ENCODE peak calls at places on chromosomes 13 and 19, in eight cellular contexts. H is AG10803; Y is lower lobe of right lung; X is colonic mucosa; Z is CD8-positive, alpha-beta T cell; N is fibroblast of lung; P is A549; O is upper lobe of right lung. Q is an unnamed sample.

GRCh38 chr19:3057275-3057714 is 5.0 kb downstream of the TLE5 start:
- DNase-seq in H (peak), Y (peak), X (peak), Z (no peak), N (peak), P (peak), O (peak), Q (no peak)

GRCh38 chr13:42110410-42111155 is 62.1 kb downstream of the DGKH start:
- DNase-seq in H (peak), Y (no peak), X (peak), Z (no peak), N (peak), P (peak), O (no peak), Q (peak)

GRCh38 chr13:47397739-47398138 is 500.9 kb upstream of the HTR2A start:
- DNase-seq in H (no peak), Y (no peak), X (no peak), Z (no peak), N (peak), P (no peak), O (no peak), Q (no peak)

GRCh38 chr19:41914906-41915247 is 13.4 kb downstream of the ERFL start:
- DNase-seq in H (no peak), Y (no peak), X (no peak), Z (no peak), N (no peak), P (no peak), O (no peak), Q (no peak)

GRCh38 chr13:50400035-50400726 is 384.9 kb downstream of the KCNRG start:
- DNase-seq in H (no peak), Y (no peak), X (no peak), Z (no peak), N (peak), P (no peak), O (no peak), Q (no peak)

GRCh38 chr19:46297700-46298476 is 1.0 kb downstream of the HIF3A start:
- DNase-seq in H (no peak), Y (peak), X (peak), Z (no peak), N (peak), P (no peak), O (peak), Q (no peak)

GRCh38 chr13:33322474-33322827 is 36.9 kb upstream of the STARD13 start:
- DNase-seq in H (peak), Y (no peak), X (no peak), Z (no peak), N (peak), P (no peak), O (no peak), Q (no peak)

GRCh38 chr13:46687810-46688209 is 109.2 kb downstream of the ESD start:
- DNase-seq in H (no peak), Y (no peak), X (no peak), Z (no peak), N (peak), P (peak), O (no peak), Q (no peak)

GRCh38 chr13:81602236-81602635 is 1261.3 kb upstream of the SPRY2 start:
- DNase-seq in H (no peak), Y (no peak), X (no peak), Z (no peak), N (no peak), P (no peak), O (no peak), Q (no peak)

GRCh38 chr19:30317403-30317802 is 54.8 kb upstream of the ZNF536 start:
- DNase-seq in H (no peak), Y (no peak), X (no peak), Z (no peak), N (no peak), P (no peak), O (no peak), Q (no peak)

GRCh38 chr19:57903298-57904174 is 12.9 kb downstream of the ZNF417 start:
- DNase-seq in H (peak), Y (no peak), X (no peak), Z (no peak), N (peak), P (peak), O (no peak), Q (no peak)

GRCh38 chr13:77353980-77354379 is 27.1 kb upstream of the MYCBP2 start:
- DNase-seq in H (no peak), Y (no peak), X (no peak), Z (no peak), N (no peak), P (no peak), O (no peak), Q (no peak)

GRCh38 chr13:68304287-68304893 is 1074.3 kb upstream of the PCDH9 start:
- DNase-seq in H (no peak), Y (no peak), X (no peak), Z (no peak), N (peak), P (peak), O (no peak), Q (no peak)

GRCh38 chr19:43774103-43774939 is 6.5 kb downstream of the KCNN4 start:
- DNase-seq in H (peak), Y (peak), X (peak), Z (no peak), N (peak), P (no peak), O (peak), Q (no peak)

GRCh38 chr13:27628081-27628480 is 6.4 kb downstream of the POLR1D start:
- DNase-seq in H (no peak), Y (no peak), X (no peak), Z (no peak), N (no peak), P (no peak), O (no peak), Q (no peak)

GRCh38 chr19:53537523-53538377 is at the start of gene ZNF331:
- DNase-seq in H (peak), Y (peak), X (peak), Z (peak), N (peak), P (peak), O (peak), Q (peak)

GRCh38 chr13:98234348-98234747 is 57.3 kb upstream of the RNF113B start:
- DNase-seq in H (no peak), Y (no peak), X (no peak), Z (no peak), N (no peak), P (no peak), O (no peak), Q (no peak)
- H3K4me3 ChIP-seq in H (no peak), Y (no peak), X (no peak), Z (no peak), N (no peak), P (no peak), O (no peak), Q (no peak)

GRCh38 chr19:19054315-19054938 is 9.4 kb upstream of the SLC25A42 start:
- DNase-seq in H (no peak), Y (no peak), X (no peak), Z (no peak), N (no peak), P (no peak), O (no peak), Q (no peak)

GRCh38 chr19:19054939-19055440 is 8.8 kb upstream of the SLC25A42 start:
- DNase-seq in H (no peak), Y (no peak), X (no peak), Z (no peak), N (no peak), P (no peak), O (no peak), Q (no peak)

GRCh38 chr19:19051478-19052213 is 12.1 kb upstream of the SLC25A42 start:
- DNase-seq in H (no peak), Y (no peak), X (no peak), Z (no peak), N (no peak), P (no peak), O (no peak), Q (no peak)

GRCh38 chr19:19055701-19056100 is 8.1 kb upstream of the SLC25A42 start:
- DNase-seq in H (no peak), Y (no peak), X (no peak), Z (no peak), N (no peak), P (no peak), O (no peak), Q (no peak)

GRCh38 chr19:19053508-19054314 is 10.1 kb upstream of the SLC25A42 start:
- DNase-seq in H (peak), Y (peak), X (peak), Z (peak), N (peak), P (peak), O (peak), Q (no peak)
- TF ChIP-seq CTCF in H (peak), Y (peak), X (peak), Z (peak), N (peak), P (peak), O (peak), Q (peak)

DNA sequence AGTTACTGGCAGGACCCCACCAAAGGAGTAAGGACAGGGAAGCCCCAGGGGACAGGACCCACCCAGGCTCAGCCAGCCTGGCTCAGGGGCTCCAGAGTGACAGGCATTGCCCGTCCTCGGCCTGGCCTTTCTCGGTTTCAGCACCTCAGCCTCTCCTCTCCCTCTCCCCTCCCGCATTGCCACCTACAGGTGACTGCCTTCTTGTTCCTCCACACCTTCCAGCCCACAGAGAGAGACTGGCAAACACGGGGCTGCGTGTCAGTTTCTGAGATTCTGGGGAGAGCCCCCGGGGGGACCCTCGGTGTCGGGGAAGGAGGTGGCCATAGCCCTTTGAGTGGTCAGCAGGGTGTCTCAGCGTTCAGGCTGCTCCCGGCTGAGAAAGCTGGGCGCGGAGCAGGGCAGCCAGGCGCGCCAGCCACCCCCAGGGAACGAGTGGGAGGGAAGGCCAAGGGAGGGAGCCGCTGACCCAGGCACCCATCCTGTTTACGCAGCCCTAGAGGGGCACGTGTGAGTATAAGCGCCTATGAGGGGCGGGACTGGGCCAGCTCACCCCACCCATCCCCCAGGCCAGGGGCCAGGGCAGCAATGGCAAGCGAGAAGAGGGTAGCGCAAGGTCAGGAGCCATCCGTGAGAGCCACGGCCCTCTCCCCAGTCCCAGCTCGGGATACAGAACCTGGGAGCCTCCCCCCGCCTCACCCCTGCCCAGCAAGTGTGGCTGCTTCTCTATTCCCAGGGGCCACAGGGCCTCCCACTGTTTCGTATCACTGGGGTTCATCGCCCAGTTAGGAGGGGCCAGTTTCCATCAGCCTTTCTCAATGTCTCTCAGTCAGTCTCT is 743 bp upstream of the DMKN start:
- DNase-seq in H (peak), Y (no peak), X (no peak), Z (no peak), N (no peak), P (no peak), O (no peak), Q (no peak)
- H3K4me3 ChIP-seq in H (peak), Y (no peak), X (no peak), Z (no peak), N (no peak), P (no peak), O (no peak), Q (no peak)

DNA sequence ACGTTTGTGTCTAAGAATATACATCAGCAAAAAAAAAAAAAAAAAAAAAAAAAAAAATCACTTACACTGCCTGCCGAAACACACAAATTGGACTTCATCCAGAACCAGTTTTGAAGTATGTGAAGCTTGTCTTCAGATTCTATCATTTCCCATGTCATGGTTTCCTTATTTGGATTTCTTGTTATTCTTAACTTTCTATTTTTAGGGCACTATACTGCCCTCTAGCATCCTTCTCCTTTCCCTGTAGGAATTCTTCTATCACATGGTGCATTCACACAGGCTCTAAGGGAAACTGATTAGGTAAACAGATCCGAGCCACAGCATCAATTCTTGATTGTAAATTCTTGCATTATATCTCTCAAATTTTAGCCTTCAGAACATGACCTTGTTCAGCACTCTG is 1507.5 kb downstream of the OLFM4 start:
- DNase-seq in H (no peak), Y (no peak), X (no peak), Z (no peak), N (no peak), P (peak), O (no peak), Q (no peak)
- TF ChIP-seq CTCF in H (no peak), Y (peak), X (no peak), Z (no peak), N (no peak), P (no peak), O (no peak), Q (no peak)

DNA sequence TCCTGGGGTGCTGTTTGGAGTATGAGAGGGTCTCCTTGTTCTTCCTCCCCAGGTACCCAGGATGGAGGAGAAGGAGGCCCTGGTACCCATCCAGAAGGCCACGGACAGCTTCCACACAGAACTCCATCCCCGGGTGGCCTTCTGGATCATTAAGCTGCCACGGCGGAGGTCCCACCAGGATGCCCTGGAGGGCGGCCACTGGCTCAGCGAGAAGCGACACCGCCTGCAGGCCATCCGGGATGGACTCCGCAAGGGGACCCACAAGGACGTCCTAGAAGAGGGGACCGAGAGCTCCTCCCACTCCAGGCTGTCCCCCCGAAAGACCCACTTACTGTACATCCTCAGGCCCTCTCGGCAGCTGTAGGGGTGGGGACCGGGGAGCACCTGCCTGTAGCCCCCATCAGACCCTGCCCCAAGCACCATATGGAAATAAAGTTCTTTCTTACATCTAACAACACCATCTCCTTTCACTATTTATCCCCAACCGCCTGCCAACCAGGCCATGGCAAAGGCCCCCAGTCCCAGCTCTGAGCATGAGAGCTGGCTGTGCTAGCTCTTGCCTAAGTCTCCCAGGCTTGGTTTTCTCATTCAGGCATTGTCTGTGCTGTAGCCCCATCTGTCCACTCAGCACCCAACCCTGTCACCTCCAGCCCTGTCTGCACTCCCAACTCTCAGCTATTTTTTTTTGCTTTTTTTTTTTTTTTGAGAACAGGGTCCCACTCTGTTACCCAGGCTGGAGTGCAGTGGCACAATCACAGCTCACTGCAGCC is 11.2 kb downstream of the DKKL1 start:
- DNase-seq in H (no peak), Y (no peak), X (no peak), Z (no peak), N (no peak), P (no peak), O (no peak), Q (no peak)
- H3K4me3 ChIP-seq in H (no peak), Y (no peak), X (no peak), Z (no peak), N (no peak), P (no peak), O (no peak), Q (no peak)

DNA sequence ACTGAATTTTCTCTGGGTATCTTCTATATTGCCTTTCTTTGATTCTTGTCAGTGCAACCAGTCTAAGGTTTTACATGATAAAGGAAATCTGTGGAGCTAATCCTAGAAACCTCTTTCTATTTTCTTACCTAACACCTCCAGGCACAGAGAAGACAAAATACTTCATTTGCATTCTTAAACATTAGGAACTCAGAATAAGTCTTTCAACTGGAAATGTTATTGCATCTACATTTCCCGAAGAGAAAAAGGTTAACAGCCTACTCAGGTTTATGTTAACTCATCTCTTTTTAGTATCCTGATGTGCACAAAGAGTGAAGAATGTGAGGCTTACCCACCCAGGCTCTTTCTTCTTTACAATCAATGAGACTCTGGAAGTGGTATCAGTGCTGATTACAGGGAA is 106.7 kb downstream of the PCCA start:
- DNase-seq in H (no peak), Y (no peak), X (no peak), Z (no peak), N (no peak), P (no peak), O (no peak), Q (no peak)
- TF ChIP-seq CTCF in H (no peak), Y (no peak), X (no peak), Z (no peak), N (no peak), P (no peak), O (no peak), Q (no peak)

DNA sequence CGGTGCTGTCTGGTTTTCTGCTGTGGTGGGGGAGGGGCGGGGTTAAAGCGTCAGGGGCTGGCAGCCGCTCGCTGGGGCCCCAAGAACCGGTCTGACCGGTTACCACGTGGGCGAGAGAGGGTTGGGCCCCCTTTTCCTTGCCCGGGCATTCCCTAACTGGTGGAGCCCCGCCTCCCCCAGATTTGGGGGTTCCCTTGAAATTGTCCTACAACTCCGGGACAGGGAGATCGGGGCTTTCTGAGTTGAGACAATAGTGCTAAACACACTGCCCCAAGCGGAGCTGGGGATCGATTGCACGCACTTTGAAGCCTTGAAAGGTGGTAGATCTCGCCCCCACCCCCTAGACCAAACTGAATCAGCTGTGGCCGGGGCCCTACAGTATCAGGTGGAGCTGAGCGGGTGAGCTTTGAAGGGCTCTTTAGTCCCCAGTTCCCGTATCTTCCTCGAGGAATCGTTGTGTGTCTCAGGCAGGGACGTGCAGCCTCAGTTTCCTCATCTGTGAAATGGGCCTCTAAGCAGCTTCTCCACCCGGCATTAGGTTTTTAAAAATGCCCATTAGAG is 4.8 kb downstream of the IER2 start:
- DNase-seq in H (peak), Y (peak), X (peak), Z (peak), N (peak), P (no peak), O (peak), Q (peak)
- H3K4me3 ChIP-seq in H (peak), Y (peak), X (peak), Z (peak), N (peak), P (peak), O (peak), Q (peak)

GRCh38 chr19:33472696-33473624 is 48.6 kb downstream of the PEPD start:
- DNase-seq in H (peak), Y (peak), X (no peak), Z (no peak), N (peak), P (peak), O (peak), Q (no peak)
- TF ChIP-seq CTCF in H (peak), Y (no peak), X (no peak), Z (no peak), N (no peak), P (no peak), O (no peak), Q (no peak)

GRCh38 chr13:26202365-26202972 is 19.6 kb downstream of the RNF6 start:
- DNase-seq in H (peak), Y (no peak), X (no peak), Z (no peak), N (no peak), P (no peak), O (no peak), Q (no peak)

GRCh38 chr13:26198116-26198515 is 24.0 kb downstream of the RNF6 start:
- DNase-seq in H (no peak), Y (no peak), X (no peak), Z (no peak), N (no peak), P (no peak), O (no peak), Q (no peak)

GRCh38 chr13:26200811-26201210 is 21.3 kb downstream of the RNF6 start:
- DNase-seq in H (peak), Y (no peak), X (no peak), Z (no peak), N (no peak), P (no peak), O (no peak), Q (no peak)

DNA sequence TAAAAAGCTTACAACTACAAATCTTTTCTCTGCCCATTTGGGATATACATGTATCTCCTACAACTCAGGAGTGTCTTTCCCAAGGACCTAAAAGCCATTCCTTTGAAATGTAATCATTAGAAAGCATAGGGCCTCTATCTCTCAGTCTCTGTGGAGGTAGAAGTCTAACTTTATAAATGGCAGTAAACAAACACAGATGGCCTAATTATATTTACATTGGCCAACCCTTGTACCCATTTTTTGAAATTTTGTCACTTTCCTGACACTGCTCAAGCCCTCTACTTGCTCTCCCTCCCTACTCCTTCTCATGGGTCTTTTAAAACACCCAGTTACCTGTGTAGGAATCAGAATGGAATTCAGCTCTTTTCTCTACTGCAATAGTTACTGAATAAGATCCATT is 24.8 kb downstream of the RNF6 start:
- DNase-seq in H (no peak), Y (no peak), X (no peak), Z (no peak), N (no peak), P (no peak), O (no peak), Q (no peak)
- H3K4me3 ChIP-seq in H (no peak), Y (no peak), X (no peak), Z (no peak), N (no peak), P (no peak), O (no peak), Q (no peak)

Q was measured in GM12864.